ENCODE peak calls at places on chromosomes 1 and 21, in eight cellular contexts. B is thoracic aorta; W is CD8-positive, alpha-beta T cell; F is IMR-90; Y is pancreas; L is HCT116; O is A549; P is cardiac muscle cell. K is an unnamed sample.

GRCh38 chr1:213337025-213337678 is 286.1 kb downstream of the RPS6KC1 start:
- DNase-seq in O (no peak), L (no peak), F (no peak), P (no peak), Y (no peak), W (no peak), B (no peak), K (no peak)

GRCh38 chr1:100353988-100354387 is 1.7 kb downstream of the CDC14A start:
- DNase-seq in F (peak), O (peak), B (no peak), P (peak), W (no peak), Y (no peak), L (peak), K (no peak)

GRCh38 chr1:181135462-181135781 is 46.9 kb downstream of the IER5 start:
- DNase-seq in L (no peak), W (no peak), P (no peak), Y (peak), B (no peak), O (peak), F (no peak), K (no peak)

GRCh38 chr1:6354659-6355317 is 38.8 kb downstream of the ACOT7 start:
- DNase-seq in Y (no peak), L (no peak), O (no peak), F (no peak), P (no peak), B (no peak), W (no peak), K (no peak)

GRCh38 chr1:33368431-33368830 is 47.5 kb upstream of the A3GALT2 start:
- DNase-seq in F (no peak), Y (no peak), O (no peak), L (no peak), W (no peak), B (no peak), P (no peak), K (no peak)

GRCh38 chr1:196651637-196652215 is at the start of gene CFH:
- DNase-seq in L (no peak), Y (no peak), F (peak), B (no peak), P (no peak), O (peak), W (no peak), K (no peak)

GRCh38 chr1:215146252-215146975 is 63.9 kb downstream of the KCNK2 start:
- DNase-seq in B (no peak), L (peak), Y (no peak), P (peak), F (peak), W (no peak), O (peak), K (no peak)

GRCh38 chr21:21200103-21200938 is 202.1 kb downstream of the NCAM2 start:
- DNase-seq in P (no peak), B (peak), L (no peak), O (peak), F (peak), Y (no peak), W (no peak), K (peak)

GRCh38 chr1:20483833-20484525 is 2.0 kb downstream of the CAMK2N1 start:
- DNase-seq in P (peak), Y (no peak), F (peak), W (no peak), B (no peak), L (no peak), O (peak), K (peak)

GRCh38 chr1:232340448-232340847 is 289.5 kb downstream of the SIPA1L2 start:
- DNase-seq in B (no peak), F (no peak), L (no peak), O (peak), P (no peak), Y (no peak), W (no peak), K (no peak)

GRCh38 chr1:78673120-78673519 is 23.5 kb downstream of the IFI44 start:
- DNase-seq in B (no peak), L (no peak), Y (no peak), P (peak), F (no peak), W (no peak), O (peak), K (no peak)

GRCh38 chr1:33433509-33434362 is 2.8 kb upstream of the PHC2 start:
- DNase-seq in O (peak), B (peak), P (no peak), W (no peak), Y (no peak), F (peak), L (peak), K (peak)

GRCh38 chr21:37266515-37267221 is 466 bp downstream of the VPS26C start:
- DNase-seq in B (no peak), W (no peak), O (peak), L (no peak), F (peak), P (peak), Y (peak), K (peak)

GRCh38 chr1:52503706-52504105 is 49.2 kb downstream of the TUT4 start:
- DNase-seq in B (no peak), L (no peak), F (peak), P (no peak), W (no peak), Y (no peak), O (no peak), K (no peak)

GRCh38 chr1:62045579-62045978 is 149.1 kb upstream of the L1TD1 start:
- DNase-seq in Y (no peak), W (no peak), F (no peak), L (no peak), P (peak), B (no peak), O (no peak), K (no peak)

GRCh38 chr1:161707503-161707902 is 474 bp downstream of the FCRLA start:
- DNase-seq in F (no peak), Y (no peak), W (no peak), O (no peak), P (no peak), B (no peak), L (no peak), K (no peak)

GRCh38 chr1:230351516-230351915 is 74.6 kb downstream of the PGBD5 start:
- DNase-seq in P (no peak), O (no peak), F (no peak), W (no peak), L (no peak), B (no peak), Y (no peak), K (no peak)

GRCh38 chr1:147541672-147542548 is 609 bp downstream of the BCL9 start:
- DNase-seq in P (peak), F (peak), B (peak), Y (peak), L (no peak), W (peak), O (no peak), K (peak)

GRCh38 chr1:6614953-6615785 is 1.6 kb downstream of the PHF13 start:
- DNase-seq in P (no peak), F (no peak), O (no peak), W (no peak), L (no peak), B (no peak), Y (peak), K (no peak)

GRCh38 chr1:30518696-30519095 is 204.7 kb downstream of the MATN1 start:
- DNase-seq in P (no peak), Y (peak), B (no peak), L (no peak), O (no peak), W (no peak), F (no peak), K (no peak)

GRCh38 chr1:63124666-63125191 is 197.6 kb upstream of the FOXD3 start:
- DNase-seq in B (no peak), L (no peak), Y (no peak), O (no peak), P (no peak), W (no peak), F (peak), K (no peak)

DNA sequence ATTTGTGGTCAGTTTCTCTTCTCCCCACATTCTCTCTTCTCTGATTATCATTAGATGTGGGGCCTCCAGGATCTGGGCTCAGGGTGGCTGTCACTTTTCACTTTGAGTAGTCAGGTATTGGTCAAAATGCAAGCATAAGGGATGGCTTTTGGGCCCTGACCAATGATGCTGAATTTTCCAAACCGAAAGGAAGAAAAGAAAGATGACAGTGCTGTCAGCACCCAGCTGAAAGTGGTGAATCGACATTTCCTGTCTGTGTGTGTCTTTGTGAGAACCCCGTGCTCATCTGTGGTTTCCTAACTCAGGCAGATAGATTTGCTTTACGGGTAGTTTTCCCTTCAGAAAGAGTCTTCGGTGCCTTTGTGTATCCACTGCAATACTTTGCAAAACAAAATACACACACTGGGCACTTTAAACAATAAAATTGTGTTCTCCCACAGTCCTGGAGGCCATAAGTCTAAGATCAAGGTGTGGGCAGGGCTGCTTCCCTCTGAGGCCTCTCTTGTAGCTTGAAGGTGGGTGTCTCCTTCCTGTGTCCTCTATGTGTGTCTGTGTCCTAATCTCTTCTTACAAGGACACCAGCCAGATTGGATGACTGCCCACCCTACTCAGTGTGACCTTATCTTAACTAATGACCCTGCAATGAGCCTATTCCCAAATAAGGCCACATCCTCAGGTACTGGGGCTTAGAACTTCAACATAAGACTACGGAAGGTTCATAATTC is 274.8 kb upstream of the AJAP1 start:
- DNase-seq in P (no peak), W (no peak), B (no peak), O (no peak), L (no peak), F (no peak), Y (no peak), K (no peak)
- H3K4me3 ChIP-seq in P (no peak), W (no peak), B (no peak), O (no peak), L (no peak), F (no peak), Y (no peak), K (no peak)

DNA sequence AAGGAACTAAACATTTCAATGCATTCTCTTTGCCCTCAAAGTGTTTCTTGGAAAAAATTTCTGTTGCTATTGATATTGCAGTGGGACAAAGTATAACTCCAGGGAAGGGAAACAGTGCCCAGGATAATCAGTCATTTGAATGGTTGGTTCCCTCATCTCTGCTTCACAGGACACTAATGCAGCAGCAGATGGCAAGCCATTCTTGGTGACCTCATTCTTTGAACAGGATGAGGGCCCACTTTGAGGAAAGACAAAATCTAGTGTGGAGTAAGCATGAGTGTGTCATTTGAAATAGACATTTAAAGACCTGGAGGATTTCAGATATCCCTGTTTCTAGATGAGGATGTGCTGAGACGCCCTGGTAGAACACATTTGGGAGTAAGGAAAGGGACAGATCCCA is 32.3 kb downstream of the CHRM3 start:
- DNase-seq in Y (no peak), O (no peak), P (no peak), L (no peak), W (no peak), F (no peak), B (no peak), K (no peak)
- H3K27ac ChIP-seq in Y (no peak), O (no peak), P (no peak), L (no peak), W (no peak), F (no peak), B (no peak), K (no peak)

DNA sequence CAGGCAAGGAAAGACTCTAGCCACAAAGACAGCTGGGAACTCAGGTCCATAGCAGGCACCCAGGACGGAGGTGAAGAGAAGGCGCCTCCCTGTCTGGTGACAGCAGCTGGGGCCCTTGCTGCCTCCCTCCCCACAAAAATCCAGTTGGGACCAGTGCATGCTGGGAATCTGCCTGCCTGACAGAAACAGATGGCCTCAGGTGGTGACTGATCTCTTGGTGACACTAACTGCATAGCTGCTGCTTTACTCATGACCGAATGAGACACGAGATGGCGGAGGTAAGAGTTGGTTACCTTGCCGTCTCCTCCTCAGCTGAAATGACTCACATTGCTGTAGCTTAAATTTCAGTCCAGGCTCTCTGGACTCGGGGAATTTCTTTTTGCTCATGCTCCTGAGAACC is 130.3 kb downstream of the FGGY start:
- DNase-seq in Y (no peak), F (peak), P (peak), L (peak), B (no peak), O (peak), W (no peak), K (no peak)
- TF ChIP-seq CTCF in Y (no peak), F (no peak), P (no peak), L (no peak), B (no peak), O (no peak), W (no peak), K (no peak)

GRCh38 chr1:23627065-23627464 is 64.5 kb upstream of the RPL11 start:
- DNase-seq in F (no peak), Y (no peak), O (no peak), L (no peak), P (no peak), W (peak), B (no peak), K (peak)
- H3K4me3 ChIP-seq in F (no peak), Y (no peak), O (no peak), L (no peak), P (no peak), W (peak), B (no peak), K (peak)

GRCh38 chr1:203287109-203287893 is 18.0 kb upstream of the BTG2 start:
- DNase-seq in L (no peak), P (peak), W (peak), F (no peak), O (no peak), B (no peak), Y (peak), K (peak)
- H3K27ac ChIP-seq in L (no peak), P (peak), W (peak), F (no peak), O (no peak), B (peak), Y (peak), K (peak)

GRCh38 chr1:240293706-240294105 is 202.0 kb downstream of the FMN2 start:
- DNase-seq in Y (no peak), B (no peak), W (no peak), P (no peak), L (no peak), F (peak), O (no peak), K (no peak)

GRCh38 chr1:240282061-240282830 is 190.6 kb downstream of the FMN2 start:
- DNase-seq in O (no peak), W (no peak), Y (no peak), L (no peak), F (peak), P (no peak), B (no peak), K (no peak)

GRCh38 chr1:240284656-240285427 is 193.2 kb downstream of the FMN2 start:
- DNase-seq in P (no peak), O (no peak), W (no peak), F (no peak), Y (no peak), B (no peak), L (no peak), K (no peak)

GRCh38 chr1:240285541-240285940 is 193.9 kb downstream of the FMN2 start:
- DNase-seq in B (no peak), L (no peak), O (no peak), F (peak), W (no peak), Y (no peak), P (no peak), K (no peak)

GRCh38 chr1:240287722-240288121 is 196.0 kb downstream of the FMN2 start:
- DNase-seq in L (no peak), W (no peak), Y (no peak), P (no peak), O (no peak), F (no peak), B (no peak), K (no peak)
- TF ChIP-seq CTCF in L (no peak), W (no peak), Y (no peak), P (no peak), O (no peak), F (no peak), B (no peak), K (no peak)

GRCh38 chr1:17585266-17585987 is 45.9 kb downstream of the ARHGEF10L start:
- DNase-seq in O (no peak), B (no peak), W (no peak), Y (no peak), L (no peak), F (no peak), P (no peak), K (no peak)

GRCh38 chr1:17586172-17586963 is 46.9 kb downstream of the ARHGEF10L start:
- DNase-seq in W (no peak), B (no peak), Y (no peak), P (peak), F (peak), O (peak), L (no peak), K (peak)

GRCh38 chr1:17587693-17588047 is 48.2 kb downstream of the ARHGEF10L start:
- DNase-seq in Y (no peak), W (no peak), L (no peak), P (peak), B (no peak), F (peak), O (peak), K (no peak)

GRCh38 chr1:17584539-17584938 is 45.0 kb downstream of the ARHGEF10L start:
- DNase-seq in O (no peak), F (no peak), L (no peak), B (no peak), P (no peak), Y (no peak), W (no peak), K (no peak)

GRCh38 chr1:17588048-17588781 is 48.7 kb downstream of the ARHGEF10L start:
- DNase-seq in F (peak), B (no peak), Y (peak), L (no peak), O (peak), W (no peak), P (peak), K (peak)
- H3K4me3 ChIP-seq in F (no peak), B (peak), Y (no peak), L (no peak), O (peak), W (no peak), P (no peak), K (no peak)

GRCh38 chr1:47161298-47162040 is 24.2 kb downstream of the CYP4A22 start:
- DNase-seq in Y (no peak), L (no peak), O (no peak), F (no peak), B (no peak), W (no peak), P (no peak), K (no peak)
- H3K27ac ChIP-seq in Y (no peak), L (no peak), O (no peak), F (no peak), B (no peak), W (no peak), P (no peak), K (no peak)

DNA sequence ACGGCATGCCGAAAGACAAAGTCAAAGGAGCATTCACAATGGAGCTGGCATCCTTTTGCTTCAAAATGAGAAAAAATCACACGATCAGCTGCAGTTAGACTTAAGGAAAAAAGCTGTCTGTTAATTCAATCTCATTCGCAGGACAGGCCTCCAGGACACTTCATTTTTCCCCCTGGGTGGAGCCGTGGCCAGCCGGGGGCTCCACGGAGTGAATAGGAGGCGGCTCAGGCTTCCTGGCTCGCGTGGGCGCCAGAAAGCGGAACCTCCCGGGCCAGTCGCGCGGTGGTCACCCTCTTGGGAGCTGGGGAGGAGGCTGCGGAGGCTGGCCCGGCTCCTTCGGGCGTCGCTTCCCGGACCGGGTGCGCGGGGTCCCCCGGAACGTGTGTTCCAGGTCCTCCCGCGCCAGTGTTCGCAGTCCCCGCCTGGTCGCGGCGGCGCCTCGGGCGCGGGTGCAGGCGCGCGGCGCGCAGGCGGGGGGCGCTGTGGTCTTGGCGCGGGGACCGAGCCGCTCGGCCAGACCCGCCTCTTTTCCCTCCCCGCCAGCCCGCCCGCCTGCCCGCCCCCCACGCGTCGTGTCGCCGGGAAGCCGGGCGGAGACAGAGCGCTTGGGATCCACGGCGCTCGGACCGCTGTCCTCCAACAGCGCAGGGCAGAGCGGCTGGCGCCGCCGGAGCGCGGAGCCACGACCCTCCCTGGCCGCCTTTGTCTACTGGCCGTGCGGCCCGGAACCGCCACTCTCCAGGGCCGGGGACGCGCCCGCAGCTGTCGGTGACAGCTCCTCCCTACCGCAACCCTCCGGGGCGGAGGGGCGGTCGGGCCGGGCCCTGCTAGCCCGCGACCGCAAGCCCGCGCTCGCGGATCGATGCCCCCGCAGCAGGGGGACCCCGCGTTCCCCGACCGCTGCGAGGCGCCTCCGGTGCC is at the start of gene RHOU:
- DNase-seq in B (no peak), O (peak), P (peak), W (peak), L (peak), Y (peak), F (peak), K (peak)
- TF ChIP-seq CTCF in B (peak), O (peak), P (peak), W (peak), L (peak), Y (peak), F (peak), K (peak)